ENCODE peak calls at places on chromosomes 11 and 22, in five cellular contexts. One of them, this sample, is unnamed.

GRCh38 chr11:73423506-73423905 is 47.3 kb downstream of the RELT start:
- DNase-seq in GM12878: no peak
- DNase-seq in H1: no peak
- DNase-seq in K562: no peak
- DNase-seq in HCT116: no peak
- DNase-seq in this sample: no peak

GRCh38 chr11:35030716-35031213 is 108.2 kb upstream of the CD44 start:
- DNase-seq in GM12878: no peak
- DNase-seq in H1: no peak
- DNase-seq in K562: peak
- DNase-seq in HCT116: peak
- DNase-seq in this sample: no peak

GRCh38 chr22:47043835-47044721 is 281.6 kb downstream of the TBC1D22A start:
- DNase-seq in H1: no peak
- DNase-seq in HCT116: no peak
- DNase-seq in K562: no peak
- DNase-seq in GM12878: no peak
- DNase-seq in this sample: no peak

GRCh38 chr22:49080631-49081030 is 747.0 kb downstream of the BRD1 start:
- DNase-seq in HCT116: no peak
- DNase-seq in K562: no peak
- DNase-seq in H1: no peak
- DNase-seq in GM12878: no peak
- DNase-seq in this sample: no peak

GRCh38 chr11:299951-300735 is 817 bp upstream of the IFITM5 start:
- DNase-seq in GM12878: no peak
- DNase-seq in K562: peak
- DNase-seq in H1: no peak
- DNase-seq in HCT116: no peak
- DNase-seq in this sample: peak

GRCh38 chr11:19868281-19868821 is 155.7 kb downstream of the NAV2 start:
- DNase-seq in HCT116: no peak
- DNase-seq in H1: no peak
- DNase-seq in K562: no peak
- DNase-seq in GM12878: no peak
- DNase-seq in this sample: no peak

GRCh38 chr11:9688716-9689511 is 25.0 kb downstream of the SWAP70 start:
- DNase-seq in K562: no peak
- DNase-seq in H1: no peak
- DNase-seq in HCT116: no peak
- DNase-seq in GM12878: peak
- DNase-seq in this sample: no peak

GRCh38 chr11:133598879-133599278 is 66.6 kb upstream of the OPCML start:
- DNase-seq in HCT116: no peak
- DNase-seq in GM12878: no peak
- DNase-seq in H1: no peak
- DNase-seq in K562: no peak
- DNase-seq in this sample: no peak

GRCh38 chr22:41844513-41844912 is 11.6 kb downstream of the SREBF2 start:
- DNase-seq in H1: no peak
- DNase-seq in HCT116: no peak
- DNase-seq in K562: no peak
- DNase-seq in GM12878: no peak
- DNase-seq in this sample: no peak

GRCh38 chr22:44764974-44765373 is 12.6 kb downstream of the ARHGAP8 start:
- DNase-seq in H1: no peak
- DNase-seq in K562: no peak
- DNase-seq in GM12878: no peak
- DNase-seq in HCT116: no peak
- DNase-seq in this sample: no peak

GRCh38 chr11:81030186-81030585 is 1589.4 kb upstream of the TENM4 start:
- DNase-seq in GM12878: no peak
- DNase-seq in H1: no peak
- DNase-seq in K562: no peak
- DNase-seq in HCT116: no peak
- DNase-seq in this sample: no peak

GRCh38 chr11:1745701-1746320 is 4.6 kb downstream of the IFITM10 start:
- DNase-seq in K562: no peak
- DNase-seq in H1: no peak
- DNase-seq in GM12878: no peak
- DNase-seq in HCT116: no peak
- DNase-seq in this sample: no peak

GRCh38 chr11:61129608-61130523 is 27.6 kb downstream of the CD5 start:
- DNase-seq in HCT116: peak
- DNase-seq in K562: peak
- DNase-seq in H1: peak
- DNase-seq in GM12878: peak
- DNase-seq in this sample: peak

GRCh38 chr11:100851584-100852152 is 164.6 kb downstream of the ARHGAP42 start:
- DNase-seq in HCT116: no peak
- DNase-seq in H1: no peak
- DNase-seq in K562: no peak
- DNase-seq in GM12878: no peak
- DNase-seq in this sample: no peak

GRCh38 chr11:40293655-40294342 is 1165.7 kb downstream of the LRRC4C start:
- DNase-seq in H1: peak
- DNase-seq in HCT116: no peak
- DNase-seq in K562: peak
- DNase-seq in GM12878: peak
- DNase-seq in this sample: peak

GRCh38 chr11:3605279-3605662 is 36.5 kb downstream of the ART5 start:
- DNase-seq in HCT116: no peak
- DNase-seq in K562: no peak
- DNase-seq in H1: no peak
- DNase-seq in GM12878: no peak
- DNase-seq in this sample: no peak

GRCh38 chr22:42492323-42492690 is 27.3 kb downstream of the RRP7A start:
- DNase-seq in GM12878: no peak
- DNase-seq in HCT116: no peak
- DNase-seq in H1: no peak
- DNase-seq in K562: no peak
- DNase-seq in this sample: no peak

GRCh38 chr11:130435671-130436070 is 7.3 kb upstream of the ADAMTS8 start:
- DNase-seq in K562: no peak
- DNase-seq in HCT116: no peak
- DNase-seq in H1: no peak
- DNase-seq in GM12878: no peak
- DNase-seq in this sample: no peak
- TF ChIP-seq JUND in K562: no peak
- TF ChIP-seq JUND in HCT116: no peak
- TF ChIP-seq JUND in H1: no peak
- TF ChIP-seq JUND in GM12878: no peak
- TF ChIP-seq JUND in this sample: no peak

GRCh38 chr11:27698872-27699241 is 1.4 kb downstream of the BDNF start:
- DNase-seq in K562: peak
- DNase-seq in HCT116: peak
- DNase-seq in GM12878: peak
- DNase-seq in H1: peak
- DNase-seq in this sample: peak

GRCh38 chr11:27699242-27699925 is 871 bp downstream of the BDNF start:
- DNase-seq in GM12878: no peak
- DNase-seq in H1: no peak
- DNase-seq in K562: no peak
- DNase-seq in HCT116: no peak
- DNase-seq in this sample: no peak

GRCh38 chr11:27701262-27702105 is 1.2 kb upstream of the BDNF start:
- DNase-seq in K562: no peak
- DNase-seq in H1: no peak
- DNase-seq in GM12878: no peak
- DNase-seq in HCT116: no peak
- DNase-seq in this sample: no peak

GRCh38 chr11:27699926-27700350 is 317 bp downstream of the BDNF start:
- DNase-seq in K562: no peak
- DNase-seq in HCT116: no peak
- DNase-seq in GM12878: no peak
- DNase-seq in H1: no peak
- DNase-seq in this sample: no peak

DNA sequence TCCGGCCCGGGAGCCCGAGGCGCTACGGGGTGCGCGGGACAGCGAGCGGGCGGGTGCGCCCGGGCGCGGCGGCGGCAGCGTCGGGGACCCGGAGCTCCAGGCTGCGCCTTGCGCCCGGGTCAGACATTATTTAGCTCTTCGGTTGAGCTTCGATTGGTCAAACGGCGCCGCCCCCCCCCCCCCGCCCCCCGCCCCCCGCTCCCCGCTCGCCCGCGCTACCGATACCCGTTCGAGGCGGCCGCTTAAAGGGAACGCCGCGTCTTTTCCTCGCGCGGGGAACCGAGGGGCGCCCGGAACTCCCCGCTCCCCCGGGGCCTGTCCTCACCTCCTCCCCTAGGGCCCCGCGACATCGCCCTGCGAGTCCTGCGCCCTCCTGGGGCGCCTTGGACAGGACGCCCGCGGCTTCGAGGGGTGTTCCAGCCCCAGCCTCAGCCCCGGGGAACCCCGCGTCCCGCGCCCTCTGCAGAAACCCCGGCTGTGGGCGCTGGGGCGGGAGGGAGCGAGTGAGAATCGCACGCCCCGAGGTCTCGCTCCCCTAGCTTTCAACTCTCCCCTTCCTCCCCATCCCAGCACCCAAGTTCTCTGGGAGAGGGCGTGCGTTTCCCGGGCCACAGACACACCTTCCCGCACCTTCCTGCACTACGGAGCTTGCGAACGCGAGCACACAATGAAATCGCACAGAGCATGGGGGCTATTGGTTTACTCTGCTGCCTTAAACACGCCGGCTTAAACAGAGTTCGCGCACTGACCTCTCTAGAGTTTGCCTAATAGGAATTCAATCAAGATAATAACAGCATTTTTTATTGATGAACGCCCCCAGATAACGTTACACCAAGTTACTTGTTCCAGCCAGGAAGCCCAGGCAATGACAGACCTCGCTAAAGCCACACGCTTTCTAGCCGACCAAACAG is at the start of gene BDNF:
- DNase-seq in K562: no peak
- DNase-seq in HCT116: no peak
- DNase-seq in GM12878: no peak
- DNase-seq in H1: no peak
- DNase-seq in this sample: no peak
- TF ChIP-seq EZH2 in K562: no peak
- TF ChIP-seq EZH2 in HCT116: no peak
- TF ChIP-seq EZH2 in GM12878: peak
- TF ChIP-seq EZH2 in H1: no peak
- TF ChIP-seq EZH2 in this sample: no peak

GRCh38 chr11:7450836-7451235 is 34.5 kb upstream of the OLFML1 start:
- DNase-seq in K562: no peak
- DNase-seq in GM12878: no peak
- DNase-seq in H1: no peak
- DNase-seq in HCT116: no peak
- DNase-seq in this sample: no peak
- TF ChIP-seq RAD21 in K562: no peak
- TF ChIP-seq RAD21 in GM12878: no peak
- TF ChIP-seq RAD21 in H1: no peak
- TF ChIP-seq RAD21 in HCT116: no peak
- TF ChIP-seq RAD21 in this sample: no peak

GRCh38 chr11:132422725-132423124 is 1052.3 kb downstream of the NTM start:
- DNase-seq in K562: no peak
- DNase-seq in GM12878: no peak
- DNase-seq in HCT116: no peak
- DNase-seq in H1: no peak
- DNase-seq in this sample: no peak

GRCh38 chr11:132427611-132428010 is 1057.2 kb downstream of the NTM start:
- DNase-seq in K562: no peak
- DNase-seq in GM12878: no peak
- DNase-seq in HCT116: no peak
- DNase-seq in H1: no peak
- DNase-seq in this sample: no peak

GRCh38 chr11:132424433-132424832 is 1054.0 kb downstream of the NTM start:
- DNase-seq in K562: no peak
- DNase-seq in HCT116: no peak
- DNase-seq in H1: no peak
- DNase-seq in GM12878: no peak
- DNase-seq in this sample: no peak

GRCh38 chr11:132423266-132423665 is 1052.9 kb downstream of the NTM start:
- DNase-seq in HCT116: no peak
- DNase-seq in GM12878: no peak
- DNase-seq in K562: no peak
- DNase-seq in H1: no peak
- DNase-seq in this sample: no peak
- TF ChIP-seq JUND in HCT116: no peak
- TF ChIP-seq JUND in GM12878: no peak
- TF ChIP-seq JUND in K562: no peak
- TF ChIP-seq JUND in H1: no peak
- TF ChIP-seq JUND in this sample: no peak

GRCh38 chr11:118527109-118527508 is at the start of gene TTC36:
- DNase-seq in GM12878: no peak
- DNase-seq in H1: no peak
- DNase-seq in K562: no peak
- DNase-seq in HCT116: no peak
- DNase-seq in this sample: no peak

GRCh38 chr11:118524356-118524755 is 2.9 kb upstream of the TTC36 start:
- DNase-seq in HCT116: no peak
- DNase-seq in GM12878: no peak
- DNase-seq in K562: no peak
- DNase-seq in H1: no peak
- DNase-seq in this sample: no peak

GRCh38 chr11:118522571-118523072 is 4.7 kb upstream of the TTC36 start:
- DNase-seq in GM12878: no peak
- DNase-seq in K562: peak
- DNase-seq in HCT116: no peak
- DNase-seq in H1: no peak
- DNase-seq in this sample: peak

GRCh38 chr11:118526688-118527087 is 586 bp upstream of the TTC36 start:
- DNase-seq in K562: no peak
- DNase-seq in H1: no peak
- DNase-seq in GM12878: no peak
- DNase-seq in HCT116: no peak
- DNase-seq in this sample: no peak

DNA sequence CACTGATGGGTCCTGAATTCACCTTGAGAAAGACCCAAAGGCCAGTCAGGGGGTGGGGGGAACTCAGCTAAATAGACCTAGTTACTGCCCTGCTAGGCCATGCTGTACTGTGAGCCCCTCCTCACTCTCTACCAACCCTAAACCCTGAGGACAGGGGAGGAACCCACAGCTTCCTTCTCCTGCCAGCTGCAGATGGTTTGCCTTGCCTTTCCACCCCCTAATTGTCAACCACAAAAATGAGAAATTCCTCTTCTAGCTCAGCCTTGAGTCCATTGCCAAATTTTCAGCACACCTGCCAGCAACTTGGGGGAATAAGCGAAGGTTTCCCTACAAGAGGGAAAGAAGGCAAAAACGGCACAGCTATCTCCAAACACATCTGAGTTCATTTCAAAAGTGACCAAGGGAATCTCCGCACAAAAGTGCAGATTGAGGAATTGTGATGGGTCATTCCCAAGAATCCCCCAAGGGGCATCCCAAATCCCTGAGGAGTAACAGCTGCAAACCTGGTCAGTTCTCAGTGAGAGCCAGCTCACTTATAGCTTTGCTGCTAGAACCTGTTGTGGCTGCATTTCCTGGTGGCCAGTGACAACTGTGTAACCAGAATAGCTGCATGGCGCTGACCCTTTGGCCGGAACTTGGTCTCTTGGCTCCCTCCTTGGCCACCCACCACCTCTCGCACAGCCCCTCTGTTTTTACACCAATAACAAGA is 2.4 kb upstream of the TTC36 start:
- DNase-seq in K562: no peak
- DNase-seq in H1: no peak
- DNase-seq in HCT116: no peak
- DNase-seq in GM12878: no peak
- DNase-seq in this sample: no peak
- TF ChIP-seq EZH2 in K562: no peak
- TF ChIP-seq EZH2 in H1: no peak
- TF ChIP-seq EZH2 in HCT116: no peak
- TF ChIP-seq EZH2 in GM12878: no peak
- TF ChIP-seq EZH2 in this sample: no peak